ENCODE peak calls at places on chromosomes 13 and 19, in eight cellular contexts. W is activated CD4-positive, alpha-beta T cell treated with anti-CD3 and anti-CD28 coated beads for 48 hours; S is foreskin fibroblast; B is RPMI7951; X is left ventricle myocardium superior; U is substantia nigra; P is dermis blood vessel endothelial cell; H is heart left ventricle. Y is an unnamed sample.

GRCh38 chr19:44576843-44577565 is 36.4 kb upstream of the IGSF23 start:
- DNase-seq in X (no peak), U (no peak), S (peak; percentile 46), P (peak; percentile 83), W (peak; percentile 54), B (peak; percentile 59), H (peak; percentile 20), Y (no peak)

GRCh38 chr13:46831588-46832194 is 34.7 kb upstream of the ESD start:
- DNase-seq in P (peak; percentile 75), U (peak; percentile 6), W (peak; percentile 50), S (peak; percentile 82), H (no peak), X (no peak), B (peak; percentile 49), Y (no peak)

GRCh38 chr13:46855664-46856063 is 41.2 kb downstream of the HTR2A start:
- DNase-seq in S (no peak), W (no peak), P (no peak), H (no peak), U (no peak), X (no peak), B (no peak), Y (no peak)

GRCh38 chr19:14369399-14370168 is 11.7 kb upstream of the ADGRE5 start:
- DNase-seq in X (peak; percentile 45), H (peak; percentile 63), B (peak; percentile 64), U (no peak), W (peak; percentile 94), S (no peak), P (no peak), Y (no peak)

GRCh38 chr19:48852292-48852691 is 16.0 kb upstream of the HSD17B14 start:
- DNase-seq in S (no peak), H (no peak), B (no peak), P (no peak), X (no peak), W (no peak), U (no peak), Y (no peak)

GRCh38 chr19:35882074-35882832 is 13.9 kb downstream of the APLP1 start:
- DNase-seq in U (no peak), P (peak; percentile 83), X (no peak), H (peak; percentile 39), S (peak; percentile 87), W (no peak), B (peak; percentile 77), Y (no peak)

GRCh38 chr19:20664917-20665781 is 3.8 kb upstream of the ZNF626 start:
- DNase-seq in S (peak; percentile 20), B (peak; percentile 16), W (no peak), X (peak; percentile 50), P (no peak), U (peak; percentile 15), H (peak; percentile 21), Y (no peak)

GRCh38 chr19:12922959-12923358 is 3.9 kb upstream of the SYCE2 start:
- DNase-seq in H (no peak), P (no peak), W (no peak), S (no peak), X (no peak), B (no peak), U (no peak), Y (no peak)

GRCh38 chr19:32407004-32407992 is 1.7 kb downstream of the DPY19L3 start:
- DNase-seq in P (no peak), X (no peak), W (no peak), H (no peak), B (peak; percentile 58), U (no peak), S (peak; percentile 76), Y (no peak)

GRCh38 chr13:49220856-49221614 is 897 bp downstream of the MLNR start:
- DNase-seq in X (no peak), B (no peak), S (peak; percentile 45), P (peak; percentile 32), H (no peak), U (no peak), W (peak; percentile 26), Y (no peak)

GRCh38 chr19:9329999-9330398 is 6.0 kb downstream of the ZNF559 start:
- DNase-seq in H (no peak), U (no peak), X (no peak), P (no peak), B (no peak), S (no peak), W (no peak), Y (no peak)

GRCh38 chr19:19623383-19623782 is 4.6 kb downstream of the LPAR2 start:
- DNase-seq in B (no peak), X (no peak), W (no peak), U (no peak), P (no peak), S (no peak), H (no peak), Y (no peak)

GRCh38 chr13:32846556-32846955 is 169.7 kb upstream of the KL start:
- DNase-seq in S (no peak), W (no peak), B (no peak), U (no peak), H (no peak), P (no peak), X (no peak), Y (no peak)

GRCh38 chr13:26727122-26727521 is 33.5 kb downstream of the GPR12 start:
- DNase-seq in X (no peak), H (no peak), P (no peak), W (no peak), B (no peak), S (no peak), U (no peak), Y (no peak)

GRCh38 chr19:14147797-14148605 is 11.6 kb upstream of the ASF1B start:
- DNase-seq in W (peak; percentile 70), B (peak; percentile 37), X (peak; percentile 87), U (peak; percentile 69), S (peak; percentile 89), H (peak; percentile 71), P (peak; percentile 84), Y (no peak)

GRCh38 chr13:95067303-95067702 is 233.9 kb downstream of the ABCC4 start:
- DNase-seq in P (peak; percentile 32), B (peak; percentile 7), X (no peak), W (no peak), S (no peak), U (no peak), H (no peak), Y (no peak)

GRCh38 chr13:94558721-94559120 is 37.2 kb downstream of the TGDS start:
- DNase-seq in S (no peak), H (no peak), W (peak; percentile 28), B (no peak), P (no peak), X (no peak), U (no peak), Y (no peak)

GRCh38 chr13:29594310-29594709 is 1.2 kb downstream of the SLC7A1 start:
- DNase-seq in H (no peak), X (no peak), W (peak; percentile 67), U (no peak), B (peak; percentile 69), S (peak; percentile 80), P (peak; percentile 70), Y (no peak)

GRCh38 chr19:49387936-49388372 is at the start of gene KASH5:
- DNase-seq in B (peak; percentile 86), U (peak; percentile 14), X (peak; percentile 85), S (peak; percentile 40), P (peak; percentile 87), H (peak; percentile 60), W (peak; percentile 94), Y (no peak)

Y was measured in cortex of kidney.